ENCODE peak calls at places on chromosomes 3 and 15, in eight cellular contexts. T is HCT116, I is PC-3, H is hepatocyte, R is OCI-LY7, O is GM23248, P is GM23338, F is neural progenitor cell. Z is an unnamed sample.

GRCh38 chr3:38655708-38656300 is 6.3 kb upstream of the SCN5A start:
- DNase-seq in P (peak; percentile 90), I (peak; percentile 72), T (peak; percentile 50), F (peak; percentile 85), R (peak; percentile 51), H (peak; percentile 62), O (peak; percentile 51), Z (peak; percentile 61)

GRCh38 chr3:59320080-59320479 is 270.3 kb upstream of the CFAP20DC start:
- DNase-seq in F (peak; percentile 59), O (no peak), P (no peak), H (peak; percentile 35), R (no peak), T (no peak), I (peak; percentile 58), Z (no peak)

GRCh38 chr3:5768546-5768945 is 581.0 kb downstream of the EDEM1 start:
- DNase-seq in H (no peak), R (no peak), O (no peak), P (no peak), F (no peak), I (no peak), T (no peak), Z (no peak)

GRCh38 chr15:92012368-92012629 is 158.8 kb downstream of the SLCO3A1 start:
- DNase-seq in P (no peak), O (peak; percentile 59), R (no peak), H (no peak), T (no peak), F (no peak), I (no peak), Z (no peak)

GRCh38 chr3:38583688-38584087 is 65.8 kb downstream of the SCN5A start:
- DNase-seq in T (no peak), R (no peak), O (no peak), P (no peak), F (no peak), H (no peak), I (no peak), Z (no peak)

GRCh38 chr3:56940331-56940730 is 120.1 kb upstream of the SPATA12 start:
- DNase-seq in H (no peak), O (no peak), P (no peak), T (no peak), R (no peak), F (no peak), I (no peak), Z (no peak)

GRCh38 chr15:74552761-74553441 is 11.9 kb downstream of the ARID3B start:
- DNase-seq in P (no peak), H (no peak), T (no peak), R (no peak), O (no peak), I (no peak), F (no peak), Z (peak; percentile 65)

GRCh38 chr15:69666441-69666882 is 213.8 kb downstream of the RPLP1 start:
- DNase-seq in T (no peak), H (no peak), I (no peak), R (no peak), P (no peak), O (peak; percentile 54), F (no peak), Z (no peak)

GRCh38 chr3:11245827-11246662 is 26.2 kb upstream of the ATG7 start:
- DNase-seq in H (no peak), O (no peak), T (no peak), R (no peak), P (no peak), F (no peak), I (peak; percentile 27), Z (no peak)

GRCh38 chr15:71800835-71801745 is 9.3 kb upstream of the NR2E3 start:
- DNase-seq in P (peak; percentile 82), R (peak; percentile 49), F (peak; percentile 75), T (peak; percentile 56), I (peak; percentile 88), O (peak; percentile 85), H (peak; percentile 83), Z (peak; percentile 53)

GRCh38 chr3:96959902-96960596 is 145.7 kb downstream of the EPHA6 start:
- DNase-seq in R (no peak), F (no peak), O (peak; percentile 66), H (no peak), I (peak; percentile 80), P (no peak), T (no peak), Z (no peak)

GRCh38 chr3:134076816-134077215 is 47.1 kb upstream of the SLCO2A1 start:
- DNase-seq in R (no peak), I (no peak), P (no peak), H (no peak), F (no peak), T (no peak), O (no peak), Z (no peak)

GRCh38 chr3:9113040-9113439 is 136.4 kb downstream of the SRGAP3 start:
- DNase-seq in H (no peak), F (no peak), P (no peak), R (no peak), O (no peak), I (no peak), T (no peak), Z (no peak)

GRCh38 chr15:53351373-53351772 is 408.1 kb downstream of the WDR72 start:
- DNase-seq in T (peak; percentile 4), I (no peak), R (no peak), O (no peak), F (no peak), H (no peak), P (no peak), Z (no peak)

GRCh38 chr3:8001712-8002111 is 499.9 kb upstream of the LMCD1 start:
- DNase-seq in F (no peak), I (no peak), R (no peak), H (no peak), T (no peak), P (no peak), O (no peak), Z (no peak)

GRCh38 chr3:37608061-37608702 is 253.5 kb upstream of the CTDSPL start:
- DNase-seq in T (no peak), F (no peak), I (peak; percentile 94), H (peak; percentile 55), R (no peak), P (no peak), O (peak; percentile 12), Z (no peak)

DNA sequence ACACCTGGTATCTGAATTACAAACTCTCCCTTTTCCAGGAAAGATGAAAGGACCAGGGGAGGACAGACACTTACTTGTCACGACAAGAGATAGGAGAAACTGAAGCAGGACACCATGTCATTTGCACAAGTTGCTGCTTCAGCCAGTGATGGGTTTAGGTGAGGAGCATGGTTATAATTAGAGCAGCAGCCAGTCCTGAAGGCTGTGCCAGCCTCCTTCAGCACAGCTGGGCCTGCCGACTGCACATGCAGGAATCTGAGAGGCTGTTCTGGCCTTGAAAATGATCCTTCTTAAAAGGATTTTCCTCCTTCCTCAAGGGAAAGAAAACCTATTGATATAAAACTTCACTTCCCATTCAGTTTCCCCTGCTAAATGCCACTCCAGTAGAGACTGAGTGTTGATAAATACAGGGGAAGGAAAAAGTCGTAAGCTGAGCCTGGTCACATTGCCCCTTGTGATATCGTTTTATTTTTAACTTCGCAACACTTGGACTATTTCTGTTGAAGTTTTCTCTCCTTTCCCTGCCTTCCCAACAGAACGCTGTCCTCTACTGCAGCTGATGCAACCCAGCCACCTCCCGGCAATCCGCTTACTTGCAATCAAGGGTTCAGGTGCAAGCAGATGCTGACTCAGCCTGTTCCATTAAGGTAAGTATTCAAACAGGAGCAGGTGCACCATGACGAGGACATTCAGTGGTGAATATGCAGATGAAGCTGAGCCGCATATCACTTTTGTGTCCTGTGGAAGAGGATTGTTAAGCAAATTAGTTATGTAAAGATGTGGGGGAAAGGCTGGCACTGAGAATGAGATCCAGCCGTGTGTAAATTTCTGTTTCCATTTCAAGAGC is at the start of gene FBXO40:
- DNase-seq in O (no peak), P (peak; percentile 99), T (no peak), F (peak; percentile 17), H (peak; percentile 52), R (peak; percentile 66), I (no peak), Z (peak; percentile 98)
- TF ChIP-seq EZH2phosphoT487 in O (no peak), P (no peak), T (no peak), F (no peak), H (no peak), R (no peak), I (no peak), Z (no peak)

GRCh38 chr3:148879256-148879655 is 14.2 kb downstream of the CPA3 start:
- DNase-seq in P (no peak), H (no peak), T (no peak), I (no peak), R (no peak), O (no peak), F (no peak), Z (no peak)

GRCh38 chr3:148878073-148878472 is 13.0 kb downstream of the CPA3 start:
- DNase-seq in T (no peak), H (no peak), O (no peak), I (no peak), F (no peak), R (no peak), P (no peak), Z (no peak)

GRCh38 chr3:148873270-148873927 is 8.3 kb downstream of the CPA3 start:
- DNase-seq in H (no peak), R (no peak), T (no peak), F (no peak), O (no peak), I (no peak), P (no peak), Z (no peak)

GRCh38 chr3:148873928-148874326 is 8.8 kb downstream of the CPA3 start:
- DNase-seq in R (no peak), F (no peak), O (no peak), I (no peak), H (no peak), T (no peak), P (no peak), Z (no peak)
- TF ChIP-seq EZH2phosphoT487 in R (no peak), F (no peak), O (no peak), I (no peak), H (no peak), T (no peak), P (no peak), Z (no peak)

GRCh38 chr3:101146946-101147345 is 153.7 kb upstream of the ABI3BP start:
- DNase-seq in T (no peak), P (peak; percentile 19), O (no peak), F (peak; percentile 9), R (no peak), H (no peak), I (no peak), Z (no peak)
- TF ChIP-seq EZH2phosphoT487 in T (no peak), P (no peak), O (no peak), F (no peak), R (no peak), H (no peak), I (no peak), Z (no peak)

DNA sequence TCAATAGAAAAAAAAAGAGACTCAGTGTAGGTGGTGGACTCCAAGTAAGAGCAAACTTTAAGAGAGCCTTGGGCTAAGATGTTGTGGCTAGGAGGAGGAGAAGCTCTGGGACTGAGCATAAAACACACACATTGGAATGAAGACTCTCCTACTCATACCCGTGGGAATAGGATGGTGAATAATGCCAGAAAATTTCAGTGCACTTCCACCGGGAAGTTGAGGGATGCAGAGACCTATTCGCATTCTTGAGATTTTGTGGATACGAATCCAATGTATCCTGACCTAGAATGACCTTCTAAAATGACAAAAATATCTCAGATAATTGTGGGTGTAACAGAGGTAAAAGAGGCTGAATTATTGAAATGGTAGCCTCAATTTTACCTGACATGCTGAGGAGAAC is 388.7 kb upstream of the SGO1 start:
- DNase-seq in P (no peak), R (no peak), H (no peak), O (peak; percentile 88), I (peak; percentile 21), T (no peak), F (no peak), Z (no peak)
- TF ChIP-seq EZH2phosphoT487 in P (no peak), R (no peak), H (no peak), O (no peak), I (no peak), T (no peak), F (no peak), Z (no peak)

GRCh38 chr3:60609446-60609845 is 641.8 kb downstream of the FHIT start:
- DNase-seq in R (no peak), O (peak; percentile 14), H (no peak), I (peak; percentile 35), P (peak; percentile 47), F (no peak), T (no peak), Z (no peak)
- TF ChIP-seq EZH2phosphoT487 in R (no peak), O (no peak), H (no peak), I (no peak), P (no peak), F (no peak), T (no peak), Z (no peak)